ENCODE peak calls at places on chromosome 7, in ten cellular contexts. P, G, U, B, L, F, W, M, T and I are unnamed samples.

GRCh38 chr7:131745645-131746248 is 189.3 kb upstream of the PODXL start:
- DNase-seq in B (no peak), U (peak; percentile 47), P (no peak), T (peak; percentile 10), L (peak; percentile 17), W (peak; percentile 54), F (no peak), M (no peak), G (peak; percentile 80), I (peak; percentile 68)

GRCh38 chr7:94375167-94375566 is 19.5 kb upstream of the COL1A2 start:
- DNase-seq in W (no peak), U (peak; percentile 98), F (peak; percentile 38), M (peak; percentile 69), L (no peak), G (peak; percentile 67), P (no peak), B (peak; percentile 82), T (peak; percentile 48), I (no peak)

GRCh38 chr7:28408105-28408973 is 4.0 kb upstream of the CREB5 start:
- DNase-seq in P (no peak), B (no peak), T (peak; percentile 10), F (peak; percentile 14), L (no peak), U (no peak), W (peak; percentile 32), M (no peak), G (peak; percentile 45), I (no peak)

GRCh38 chr7:673681-674453 is 52.6 kb upstream of the DNAAF5 start:
- DNase-seq in F (no peak), B (no peak), W (no peak), T (no peak), G (no peak), P (no peak), L (no peak), U (no peak), M (no peak), I (no peak)

GRCh38 chr7:44969701-44970494 is 8.9 kb downstream of the MYO1G start:
- DNase-seq in F (peak; percentile 8), T (no peak), M (peak; percentile 40), U (no peak), G (no peak), L (no peak), B (no peak), W (no peak), P (no peak), I (no peak)

GRCh38 chr7:142612264-142612881 is 136.9 kb upstream of the PRSS1 start:
- DNase-seq in L (no peak), B (no peak), M (no peak), W (no peak), F (no peak), G (no peak), U (peak; percentile 35), T (no peak), P (no peak), I (no peak)

GRCh38 chr7:27162930-27163775 is 2.2 kb downstream of the HOXA9 start:
- DNase-seq in M (no peak), G (no peak), U (no peak), T (no peak), W (no peak), L (no peak), B (no peak), F (peak; percentile 10), P (no peak), I (peak; percentile 53)

GRCh38 chr7:70480913-70481579 is 650.9 kb upstream of the GALNT17 start:
- DNase-seq in U (no peak), F (no peak), B (no peak), T (no peak), G (no peak), M (no peak), P (no peak), L (no peak), W (no peak), I (no peak)

GRCh38 chr7:157000047-157000726 is 10.3 kb downstream of the MNX1 start:
- DNase-seq in G (no peak), B (no peak), L (no peak), T (peak; percentile 64), W (no peak), P (peak; percentile 63), M (no peak), F (peak; percentile 67), U (no peak), I (peak; percentile 28)
- H3K4me3 ChIP-seq in G (peak overlapping the region; percentile 36), B (no peak overlapping the region), L (peak overlapping the region; percentile 77), T (peak overlapping the region; percentile 67), W (no peak overlapping the region), P (peak overlapping the region; percentile 42), M (peak overlapping the region; percentile 37), F (peak overlapping the region; percentile 68), U (peak overlapping the region; percentile 30), I (peak overlapping the region; percentile 21)

GRCh38 chr7:20777377-20778062 is 9.2 kb downstream of the SP8 start:
- DNase-seq in T (no peak), B (no peak), F (no peak), L (no peak), P (no peak), M (no peak), U (no peak), W (no peak), G (no peak), I (no peak)
- H3K4me3 ChIP-seq in T (no peak overlapping the region), B (no peak overlapping the region), F (peak overlapping the region; percentile 41), L (peak overlapping the region; percentile 61), P (no peak overlapping the region), M (no peak overlapping the region), U (no peak overlapping the region), W (no peak overlapping the region), G (peak overlapping the region; percentile 29), I (peak overlapping the region; percentile 32)

GRCh38 chr7:24445041-24445440 is 128.2 kb upstream of the PALS2 start:
- DNase-seq in T (no peak), L (no peak), M (no peak), G (no peak), P (no peak), W (no peak), F (no peak), B (no peak), U (no peak), I (no peak)

GRCh38 chr7:24440851-24441250 is 132.4 kb upstream of the PALS2 start:
- DNase-seq in W (no peak), M (no peak), U (no peak), L (no peak), G (no peak), P (no peak), T (no peak), B (no peak), F (no peak), I (no peak)

GRCh38 chr7:24442170-24442777 is 131.0 kb upstream of the PALS2 start:
- DNase-seq in L (no peak), F (no peak), W (no peak), P (no peak), T (no peak), B (no peak), U (no peak), G (no peak), M (no peak), I (no peak)

GRCh38 chr7:24438232-24438631 is 135.0 kb upstream of the PALS2 start:
- DNase-seq in P (no peak), M (no peak), W (no peak), G (no peak), U (no peak), L (no peak), B (no peak), T (no peak), F (no peak), I (no peak)

GRCh38 chr7:24441331-24442059 is 131.8 kb upstream of the PALS2 start:
- DNase-seq in P (no peak), L (no peak), M (no peak), G (no peak), W (no peak), U (no peak), T (no peak), B (no peak), F (no peak), I (no peak)
- H3K4me3 ChIP-seq in P (no peak overlapping the region), L (no peak overlapping the region), M (no peak overlapping the region), G (no peak overlapping the region), W (no peak overlapping the region), U (no peak overlapping the region), T (no peak overlapping the region), B (no peak overlapping the region), F (no peak overlapping the region), I (no peak overlapping the region)

GRCh38 chr7:103854611-103855010 is 134.8 kb downstream of the RELN start:
- DNase-seq in L (no peak), T (no peak), F (no peak), B (no peak), P (no peak), G (no peak), M (no peak), W (no peak), U (no peak), I (peak; percentile 65)
- H3K4me3 ChIP-seq in L (no peak overlapping the region), T (no peak overlapping the region), F (no peak overlapping the region), B (no peak overlapping the region), P (no peak overlapping the region), G (no peak overlapping the region), M (no peak overlapping the region), W (no peak overlapping the region), U (no peak overlapping the region), I (no peak overlapping the region)